ENCODE peak calls at places on chromosome 15, in ten cellular contexts. T, A, O, K, P, R, D, Z, W and J are unnamed samples.

GRCh38 chr15:61393949-61394348 is 164.8 kb upstream of the RORA start:
- DNase-seq in W (no peak), K (no peak), O (no peak), A (peak), Z (no peak), T (no peak), P (no peak), R (peak), D (no peak), J (no peak)

GRCh38 chr15:36590838-36591237 is 11.4 kb downstream of the CDIN1 start:
- DNase-seq in D (no peak), T (no peak), R (no peak), K (no peak), W (no peak), A (peak), P (no peak), Z (peak), O (no peak), J (no peak)

GRCh38 chr15:80026754-80027153 is 32.7 kb upstream of the ZFAND6 start:
- DNase-seq in A (peak), W (no peak), O (no peak), Z (peak), T (no peak), R (no peak), P (no peak), K (no peak), D (no peak), J (no peak)

GRCh38 chr15:48592221-48592731 is 53.2 kb downstream of the FBN1 start:
- DNase-seq in O (no peak), K (peak), Z (peak), W (no peak), R (no peak), D (peak), T (no peak), A (no peak), P (no peak), J (no peak)

GRCh38 chr15:70796516-70797310 is 33.4 kb upstream of the UACA start:
- DNase-seq in O (no peak), Z (no peak), R (no peak), P (no peak), T (no peak), W (no peak), K (no peak), A (no peak), D (no peak), J (no peak)

GRCh38 chr15:34588046-34588674 is 4.7 kb upstream of the GOLGA8B start:
- DNase-seq in W (peak), A (peak), O (no peak), P (peak), T (peak), D (peak), R (peak), Z (peak), K (peak), J (peak)

GRCh38 chr15:48730506-48730905 is 80.4 kb downstream of the CEP152 start:
- DNase-seq in W (no peak), Z (no peak), O (no peak), T (no peak), P (no peak), R (no peak), K (no peak), D (no peak), A (no peak), J (no peak)

GRCh38 chr15:67523337-67523736 is 2.4 kb downstream of the C15orf61 start:
- DNase-seq in W (no peak), Z (no peak), D (no peak), P (no peak), K (no peak), R (no peak), O (no peak), T (no peak), A (no peak), J (no peak)

GRCh38 chr15:76839173-76839572 is 66.0 kb downstream of the SCAPER start:
- DNase-seq in O (no peak), P (no peak), A (no peak), Z (no peak), D (no peak), W (no peak), K (no peak), R (no peak), T (no peak), J (no peak)

GRCh38 chr15:65421360-65422215 is 1.2 kb downstream of the IGDCC4 start:
- DNase-seq in Z (peak), P (peak), A (peak), R (peak), W (no peak), O (peak), D (peak), K (no peak), T (peak), J (no peak)

GRCh38 chr15:64452988-64453688 is 7.2 kb upstream of the ZNF609 start:
- DNase-seq in P (peak), K (no peak), W (no peak), T (no peak), D (no peak), R (no peak), Z (no peak), A (no peak), O (peak), J (peak)

GRCh38 chr15:69627548-69628158 is 175.0 kb downstream of the RPLP1 start:
- DNase-seq in W (no peak), D (no peak), O (no peak), K (no peak), T (no peak), R (no peak), P (no peak), Z (no peak), A (no peak), J (no peak)